ENCODE peak calls at places on chromosomes 5 and 9, in four cellular contexts. S is endothelial cell, A is epithelial cell of esophagus, P is Calu3. N is an unnamed sample.

GRCh38 chr5:52010430-52010829 is 627.2 kb downstream of the ISL1 start:
- DNase-seq in S (no peak), A (no peak), P (no peak), N (no peak)

GRCh38 chr5:147971472-147971871 is 65.1 kb upstream of the C5orf46 start:
- DNase-seq in S (no peak), A (peak), P (no peak), N (no peak)

GRCh38 chr9:114757984-114758383 is 47.9 kb downstream of the TNFSF15 start:
- DNase-seq in S (no peak), A (no peak), P (no peak), N (no peak)

GRCh38 chr9:12698293-12698692 is 5.1 kb downstream of the TYRP1 start:
- DNase-seq in S (no peak), A (peak), P (no peak), N (no peak)

GRCh38 chr9:36165766-36166149 is 3.4 kb upstream of the CCIN start:
- DNase-seq in S (no peak), A (peak), P (no peak), N (no peak)

GRCh38 chr5:174731214-174732039 is 7.0 kb downstream of the MSX2 start:
- DNase-seq in S (no peak), A (no peak), P (no peak), N (no peak)

GRCh38 chr5:132688536-132689409 is 15.0 kb downstream of the IL4 start:
- DNase-seq in S (no peak), A (no peak), P (no peak), N (peak)

GRCh38 chr9:130824616-130825015 is 10.4 kb upstream of the ABL1 start:
- DNase-seq in S (no peak), A (no peak), P (no peak), N (no peak)

GRCh38 chr9:14270358-14271077 is 43.4 kb downstream of the NFIB start:
- DNase-seq in S (no peak), A (no peak), P (no peak), N (no peak)

GRCh38 chr5:15791274-15791673 is 291.3 kb downstream of the FBXL7 start:
- DNase-seq in S (no peak), A (peak), P (no peak), N (no peak)

GRCh38 chr9:93035106-93035660 is 23.3 kb upstream of the SUSD3 start:
- DNase-seq in S (no peak), A (no peak), P (no peak), N (no peak)

GRCh38 chr5:134005415-134006118 is 792 bp upstream of the VDAC1 start:
- DNase-seq in S (no peak), A (no peak), P (peak), N (no peak)

GRCh38 chr9:87447547-87448432 is 49.9 kb upstream of the DAPK1 start:
- DNase-seq in S (no peak), A (no peak), P (no peak), N (no peak)

GRCh38 chr9:97980479-97980803 is 2.7 kb upstream of the ANP32B start:
- DNase-seq in S (no peak), A (no peak), P (no peak), N (no peak)

GRCh38 chr5:140301136-140301535 is 1.8 kb downstream of the PFDN1 start:
- DNase-seq in S (no peak), A (no peak), P (no peak), N (no peak)

GRCh38 chr9:27303219-27303618 is 6.3 kb upstream of the EQTN start:
- DNase-seq in S (no peak), A (no peak), P (peak), N (no peak)

GRCh38 chr5:177473461-177473991 is at the start of gene DBN1:
- DNase-seq in S (peak), A (no peak), P (peak), N (peak)

GRCh38 chr5:149605998-149606721 is 24.9 kb downstream of the ARHGEF37 start:
- DNase-seq in S (no peak), A (peak), P (peak), N (no peak)

GRCh38 chr5:125525356-125525755 is 778.9 kb upstream of the ZNF608 start:
- DNase-seq in S (no peak), A (peak), P (no peak), N (no peak)

GRCh38 chr5:163682226-163682625 is 176.8 kb downstream of the MAT2B start:
- DNase-seq in S (no peak), A (peak), P (no peak), N (no peak)

GRCh38 chr5:98483301-98483700 is 290.2 kb upstream of the RGMB start:
- DNase-seq in S (no peak), A (no peak), P (no peak), N (no peak)

GRCh38 chr5:123441408-123441807 is 18.2 kb upstream of the CEP120 start:
- DNase-seq in S (no peak), A (no peak), P (no peak), N (peak)

GRCh38 chr5:52800394-52801213 is 12.9 kb downstream of the ITGA1 start:
- DNase-seq in S (peak), A (peak), P (peak), N (peak)

GRCh38 chr5:141186897-141187512 is at the start of gene PCDHB9:
- DNase-seq in S (peak), A (no peak), P (peak), N (peak)

GRCh38 chr5:163506726-163507125 is 1.3 kb downstream of the MAT2B start:
- DNase-seq in S (no peak), A (peak), P (no peak), N (peak)

DNA sequence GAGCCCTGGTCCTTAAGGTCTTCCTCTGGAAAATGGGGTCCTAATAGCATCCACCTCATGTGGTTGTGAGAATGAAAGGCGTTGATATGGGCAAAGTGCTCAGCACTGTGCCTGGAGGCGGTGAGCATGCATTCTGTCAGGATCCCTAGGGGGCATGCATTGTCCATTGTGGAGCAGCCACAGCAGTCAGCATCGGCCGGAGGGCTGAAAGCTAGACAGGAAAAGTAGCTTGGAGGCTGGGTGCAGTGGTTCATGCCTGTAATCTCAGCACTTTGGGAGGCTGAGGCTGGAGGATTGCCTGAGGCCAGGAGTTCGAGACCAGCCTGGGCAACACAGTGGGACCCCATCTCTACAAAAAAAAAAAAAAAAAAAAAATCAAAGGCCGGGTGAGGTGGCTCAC is 122.2 kb downstream of the LHX2 start:
- DNase-seq in S (peak), A (no peak), P (peak), N (peak)
- TF ChIP-seq CTCF in S (no peak), A (no peak), P (no peak), N (no peak)

GRCh38 chr5:36060516-36060885 is 6.2 kb downstream of the UGT3A2 start:
- DNase-seq in S (no peak), A (no peak), P (no peak), N (no peak)
- TF ChIP-seq CTCF in S (no peak), A (no peak), P (no peak), N (no peak)

DNA sequence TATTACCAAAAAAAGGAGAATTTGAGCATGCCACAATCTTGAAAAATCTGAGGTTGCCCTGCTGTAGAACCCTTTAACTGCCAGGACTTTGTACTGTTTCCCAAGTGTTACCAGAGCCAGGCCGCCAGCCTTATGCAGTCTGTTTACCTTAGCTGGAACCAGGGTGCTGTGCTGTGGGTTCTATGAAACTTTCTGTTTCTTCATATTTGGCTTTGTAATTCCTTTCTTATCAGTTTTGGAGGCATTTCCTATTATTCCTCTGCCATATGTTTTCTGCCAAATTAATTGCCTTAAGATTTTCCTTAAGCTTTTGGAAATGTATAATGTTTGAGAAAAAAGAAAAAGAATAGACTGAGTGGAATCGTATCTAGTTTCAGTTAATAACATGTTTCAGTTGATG is 2.1 kb downstream of the S1PR3 start:
- DNase-seq in S (no peak), A (no peak), P (no peak), N (no peak)
- TF ChIP-seq CTCF in S (no peak), A (no peak), P (no peak), N (no peak)

DNA sequence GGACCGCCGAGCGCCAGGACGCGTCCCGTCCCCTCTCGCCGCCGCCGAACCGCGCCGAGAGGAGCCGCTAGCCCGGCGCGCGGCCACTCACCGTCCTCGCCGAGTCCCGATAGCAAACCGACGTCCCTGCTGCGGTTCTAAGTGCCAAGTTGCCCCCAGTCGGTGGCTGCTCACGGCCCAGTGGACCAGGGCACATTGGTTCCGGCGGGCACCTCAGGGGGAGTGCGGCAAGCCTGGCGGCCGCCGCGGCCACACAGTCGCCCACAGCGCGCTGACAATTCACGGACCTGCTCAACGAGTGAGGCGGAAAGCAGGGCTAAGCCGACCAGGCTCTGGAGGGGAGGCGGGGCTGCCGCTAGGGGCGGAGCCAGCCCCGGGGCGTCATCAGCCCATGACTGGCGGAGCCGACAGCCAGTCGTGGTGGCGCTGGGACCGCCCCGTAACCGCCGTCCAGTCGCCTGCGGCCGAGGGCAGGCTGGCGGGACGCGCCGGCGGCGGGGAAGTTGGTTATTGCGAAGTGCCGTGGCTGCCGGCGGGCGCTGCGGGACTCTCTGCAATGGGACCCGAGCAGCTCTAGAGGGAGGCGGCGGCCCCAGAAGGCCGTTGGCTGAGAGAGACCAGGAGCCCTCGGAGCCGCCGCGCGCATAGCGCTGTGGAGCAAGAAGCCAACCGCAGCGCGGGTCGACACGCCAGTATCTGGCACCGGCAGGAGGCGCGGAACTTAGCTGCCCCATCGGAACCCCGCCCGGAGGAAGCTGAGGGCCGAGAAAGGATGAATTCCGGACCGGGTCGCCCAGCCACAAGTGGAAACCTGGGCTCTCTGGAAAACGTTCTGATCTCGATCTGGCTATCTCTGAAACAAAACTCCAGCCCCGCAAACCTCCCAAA is at the start of gene MARCHF3:
- DNase-seq in S (peak), A (peak), P (peak), N (peak)
- TF ChIP-seq CTCF in S (no peak), A (peak), P (peak), N (peak)

DNA sequence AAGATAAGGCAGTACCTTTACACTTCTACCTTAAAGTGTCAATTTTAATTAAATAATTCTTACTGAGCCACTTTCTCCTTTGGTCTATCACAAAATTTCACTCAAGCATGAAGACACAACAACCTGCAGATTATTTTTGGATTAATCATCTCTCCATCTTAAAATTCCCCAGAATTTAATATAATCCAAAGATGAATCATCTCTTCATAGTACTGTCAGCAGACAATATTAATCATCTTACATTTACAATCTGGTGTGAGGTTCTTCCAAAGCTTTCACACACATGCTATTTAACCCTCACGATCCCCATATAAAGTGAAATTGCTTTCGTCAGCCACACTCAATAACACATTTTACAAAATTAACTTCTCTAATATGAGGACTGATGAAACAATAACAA is 43.0 kb downstream of the LHFPL2 start:
- DNase-seq in S (no peak), A (peak), P (no peak), N (no peak)
- TF ChIP-seq CTCF in S (no peak), A (no peak), P (no peak), N (no peak)

GRCh38 chr9:134778841-134779411 is 101.7 kb upstream of the FCN2 start:
- DNase-seq in S (peak), A (no peak), P (peak), N (no peak)
- TF ChIP-seq CTCF in S (peak), A (peak), P (no peak), N (no peak)